ENCODE peak calls at places on chromosomes 16 and 17, in eight cellular contexts. One of them, this sample, is unnamed.

GRCh38 chr16:50455288-50455845 is 86.6 kb upstream of the BRD7 start:
- DNase-seq in GM10248: no peak
- DNase-seq in AG04450: no peak
- DNase-seq in pulmonary artery endothelial cell: no peak
- DNase-seq in HS-27A: no peak
- DNase-seq in non-pigmented ciliary epithelial cell: no peak
- DNase-seq in GM04504: no peak
- DNase-seq in neural crest cell: no peak
- DNase-seq in this sample: no peak

GRCh38 chr17:78818932-78819331 is 21.7 kb downstream of the USP36 start:
- DNase-seq in HS-27A: no peak
- DNase-seq in AG04450: no peak
- DNase-seq in GM04504: no peak
- DNase-seq in GM10248: no peak
- DNase-seq in pulmonary artery endothelial cell: peak
- DNase-seq in non-pigmented ciliary epithelial cell: no peak
- DNase-seq in neural crest cell: no peak
- DNase-seq in this sample: no peak

GRCh38 chr17:80380068-80381061 is 34.6 kb upstream of the ENDOV start:
- DNase-seq in GM10248: no peak
- DNase-seq in HS-27A: no peak
- DNase-seq in neural crest cell: no peak
- DNase-seq in AG04450: no peak
- DNase-seq in GM04504: no peak
- DNase-seq in pulmonary artery endothelial cell: no peak
- DNase-seq in non-pigmented ciliary epithelial cell: no peak
- DNase-seq in this sample: no peak

GRCh38 chr16:324451-325334 is 27.8 kb downstream of the AXIN1 start:
- DNase-seq in HS-27A: no peak
- DNase-seq in GM04504: no peak
- DNase-seq in AG04450: no peak
- DNase-seq in GM10248: peak
- DNase-seq in non-pigmented ciliary epithelial cell: no peak
- DNase-seq in pulmonary artery endothelial cell: no peak
- DNase-seq in neural crest cell: no peak
- DNase-seq in this sample: no peak

GRCh38 chr17:10631048-10631700 is 25.9 kb downstream of the MYH3 start:
- DNase-seq in GM04504: no peak
- DNase-seq in non-pigmented ciliary epithelial cell: no peak
- DNase-seq in HS-27A: no peak
- DNase-seq in pulmonary artery endothelial cell: no peak
- DNase-seq in neural crest cell: peak
- DNase-seq in AG04450: no peak
- DNase-seq in GM10248: peak
- DNase-seq in this sample: no peak

GRCh38 chr17:32875904-32876413 is 965 bp downstream of the MYO1D start:
- DNase-seq in GM04504: no peak
- DNase-seq in neural crest cell: no peak
- DNase-seq in GM10248: no peak
- DNase-seq in HS-27A: no peak
- DNase-seq in AG04450: no peak
- DNase-seq in non-pigmented ciliary epithelial cell: no peak
- DNase-seq in pulmonary artery endothelial cell: no peak
- DNase-seq in this sample: no peak

GRCh38 chr16:86156155-86156554 is 257.2 kb downstream of the IRF8 start:
- DNase-seq in HS-27A: no peak
- DNase-seq in AG04450: no peak
- DNase-seq in GM10248: no peak
- DNase-seq in neural crest cell: no peak
- DNase-seq in GM04504: no peak
- DNase-seq in pulmonary artery endothelial cell: no peak
- DNase-seq in non-pigmented ciliary epithelial cell: no peak
- DNase-seq in this sample: no peak

GRCh38 chr17:44797809-44798208 is 32.3 kb downstream of the GJC1 start:
- DNase-seq in non-pigmented ciliary epithelial cell: no peak
- DNase-seq in GM04504: no peak
- DNase-seq in GM10248: no peak
- DNase-seq in HS-27A: no peak
- DNase-seq in AG04450: no peak
- DNase-seq in pulmonary artery endothelial cell: no peak
- DNase-seq in neural crest cell: no peak
- DNase-seq in this sample: no peak

GRCh38 chr17:43908111-43908721 is 880 bp upstream of the MPP2 start:
- DNase-seq in GM04504: no peak
- DNase-seq in GM10248: no peak
- DNase-seq in AG04450: peak
- DNase-seq in neural crest cell: peak
- DNase-seq in HS-27A: no peak
- DNase-seq in pulmonary artery endothelial cell: no peak
- DNase-seq in non-pigmented ciliary epithelial cell: no peak
- DNase-seq in this sample: no peak

GRCh38 chr16:58029410-58029809 is 3.9 kb downstream of the MMP15 start:
- DNase-seq in neural crest cell: no peak
- DNase-seq in HS-27A: no peak
- DNase-seq in AG04450: no peak
- DNase-seq in GM10248: no peak
- DNase-seq in pulmonary artery endothelial cell: no peak
- DNase-seq in GM04504: no peak
- DNase-seq in non-pigmented ciliary epithelial cell: no peak
- DNase-seq in this sample: no peak

This sample was measured in keratinocyte.